ENCODE peak calls at places on chromosomes 7 and 10, in five cellular contexts. One of them, this sample, is unnamed.

GRCh38 chr7:44368455-44368854 is 43.1 kb upstream of the CAMK2B start:
- DNase-seq in GM12878: no peak
- DNase-seq in spleen: no peak
- DNase-seq in suprapubic skin: no peak
- DNase-seq in H1: no peak
- DNase-seq in this sample: no peak

GRCh38 chr7:106418526-106418925 is 133.7 kb upstream of the NAMPT start:
- DNase-seq in suprapubic skin: no peak
- DNase-seq in H1: no peak
- DNase-seq in spleen: no peak
- DNase-seq in GM12878: no peak
- DNase-seq in this sample: no peak

GRCh38 chr10:96287392-96288105 is 16.2 kb upstream of the BLNK start:
- DNase-seq in spleen: no peak
- DNase-seq in suprapubic skin: no peak
- DNase-seq in GM12878: peak
- DNase-seq in H1: no peak
- DNase-seq in this sample: peak

GRCh38 chr7:92297736-92298135 is 52.0 kb downstream of the ANKIB1 start:
- DNase-seq in GM12878: no peak
- DNase-seq in spleen: no peak
- DNase-seq in H1: no peak
- DNase-seq in suprapubic skin: no peak
- DNase-seq in this sample: no peak

GRCh38 chr10:49502358-49502757 is 36.6 kb downstream of the ERCC6 start:
- DNase-seq in GM12878: no peak
- DNase-seq in spleen: no peak
- DNase-seq in suprapubic skin: no peak
- DNase-seq in H1: no peak
- DNase-seq in this sample: no peak

GRCh38 chr10:133306097-133306476 is 2.6 kb downstream of the TUBGCP2 start:
- DNase-seq in spleen: peak
- DNase-seq in GM12878: no peak
- DNase-seq in H1: no peak
- DNase-seq in suprapubic skin: no peak
- DNase-seq in this sample: no peak

GRCh38 chr7:30028749-30029635 is 780 bp downstream of the PLEKHA8 start:
- DNase-seq in H1: no peak
- DNase-seq in GM12878: no peak
- DNase-seq in spleen: no peak
- DNase-seq in suprapubic skin: peak
- DNase-seq in this sample: peak

GRCh38 chr10:73207883-73208282 is 39.2 kb downstream of the DNAJC9 start:
- DNase-seq in suprapubic skin: no peak
- DNase-seq in spleen: no peak
- DNase-seq in GM12878: no peak
- DNase-seq in H1: no peak
- DNase-seq in this sample: no peak

GRCh38 chr7:73850781-73851207 is 8.5 kb upstream of the METTL27 start:
- DNase-seq in H1: no peak
- DNase-seq in spleen: no peak
- DNase-seq in GM12878: no peak
- DNase-seq in suprapubic skin: no peak
- DNase-seq in this sample: no peak

GRCh38 chr10:20622522-20623270 is 274.4 kb downstream of the NEBL start:
- DNase-seq in suprapubic skin: no peak
- DNase-seq in spleen: no peak
- DNase-seq in H1: no peak
- DNase-seq in GM12878: no peak
- DNase-seq in this sample: peak

GRCh38 chr7:17523813-17524741 is 225.6 kb downstream of the AHR start:
- DNase-seq in H1: no peak
- DNase-seq in spleen: no peak
- DNase-seq in GM12878: no peak
- DNase-seq in suprapubic skin: no peak
- DNase-seq in this sample: peak

GRCh38 chr10:61000769-61001730 is 57.1 kb upstream of the RHOBTB1 start:
- DNase-seq in H1: no peak
- DNase-seq in suprapubic skin: no peak
- DNase-seq in spleen: peak
- DNase-seq in GM12878: no peak
- DNase-seq in this sample: peak

GRCh38 chr10:15856328-15857000 is 3.8 kb downstream of the MINDY3 start:
- DNase-seq in H1: no peak
- DNase-seq in GM12878: no peak
- DNase-seq in suprapubic skin: no peak
- DNase-seq in spleen: no peak
- DNase-seq in this sample: no peak

GRCh38 chr7:132654150-132654549 is 77.9 kb upstream of the PLXNA4 start:
- DNase-seq in GM12878: no peak
- DNase-seq in spleen: no peak
- DNase-seq in H1: no peak
- DNase-seq in suprapubic skin: no peak
- DNase-seq in this sample: no peak

GRCh38 chr10:27258838-27259532 is 18.4 kb upstream of the ACBD5 start:
- DNase-seq in H1: no peak
- DNase-seq in GM12878: no peak
- DNase-seq in spleen: peak
- DNase-seq in suprapubic skin: no peak
- DNase-seq in this sample: no peak

GRCh38 chr7:46512901-46513431 is 591.9 kb upstream of the IGFBP3 start:
- DNase-seq in GM12878: no peak
- DNase-seq in H1: no peak
- DNase-seq in suprapubic skin: no peak
- DNase-seq in spleen: no peak
- DNase-seq in this sample: no peak

GRCh38 chr10:44830022-44830421 is 81.1 kb upstream of the TMEM72 start:
- DNase-seq in H1: no peak
- DNase-seq in suprapubic skin: no peak
- DNase-seq in spleen: no peak
- DNase-seq in GM12878: no peak
- DNase-seq in this sample: no peak

GRCh38 chr7:134016942-134017303 is 110.2 kb upstream of the LRGUK start:
- DNase-seq in suprapubic skin: no peak
- DNase-seq in H1: no peak
- DNase-seq in spleen: no peak
- DNase-seq in GM12878: no peak
- DNase-seq in this sample: no peak
- TF ChIP-seq CTCF in suprapubic skin: no peak
- TF ChIP-seq CTCF in H1: no peak
- TF ChIP-seq CTCF in spleen: no peak
- TF ChIP-seq CTCF in GM12878: no peak
- TF ChIP-seq CTCF in this sample: no peak

DNA sequence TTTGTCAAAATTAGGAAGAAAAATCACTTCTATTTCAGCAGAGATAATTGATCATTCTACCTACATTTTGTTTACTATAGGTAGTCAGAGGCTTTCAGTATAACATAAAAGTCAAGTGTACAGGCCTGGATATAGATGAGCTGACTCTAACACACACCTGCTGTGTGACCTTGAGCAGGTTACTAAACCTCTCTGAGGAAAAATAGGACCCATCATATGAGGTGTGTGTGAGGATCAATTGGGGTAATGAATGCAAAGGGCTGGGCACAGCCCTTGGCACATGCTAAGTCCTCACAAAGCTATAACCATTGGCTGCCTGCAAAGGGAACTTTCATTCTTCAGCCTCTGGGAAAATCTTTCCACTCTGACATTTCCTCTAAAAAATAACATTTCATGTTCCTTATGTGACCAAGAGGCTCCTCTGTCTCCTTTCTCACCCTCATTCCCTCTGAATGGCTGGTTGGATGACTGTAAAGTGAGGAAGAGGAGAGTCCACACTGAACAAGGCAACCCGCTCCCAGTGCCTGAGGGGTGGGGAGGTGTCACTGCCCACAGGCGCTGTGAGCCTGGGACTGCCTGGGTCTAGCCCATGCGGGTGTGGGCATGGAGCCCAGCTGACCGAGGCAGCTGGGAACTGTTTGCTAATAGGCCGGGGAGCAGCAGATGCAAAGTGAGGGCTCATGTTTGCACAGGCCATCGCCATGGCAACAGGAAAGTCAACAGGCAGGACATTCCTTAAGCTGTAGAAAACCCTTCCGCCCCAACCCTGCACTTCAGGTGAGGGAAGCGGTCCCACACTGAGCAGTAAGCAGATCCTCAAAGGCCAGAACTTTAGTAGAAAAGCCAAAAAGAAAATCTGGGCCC is 36.8 kb downstream of the MYOF start:
- DNase-seq in GM12878: no peak
- DNase-seq in H1: peak
- DNase-seq in suprapubic skin: peak
- DNase-seq in spleen: no peak
- DNase-seq in this sample: peak
- TF ChIP-seq POLR2A in GM12878: no peak
- TF ChIP-seq POLR2A in H1: peak
- TF ChIP-seq POLR2A in suprapubic skin: peak
- TF ChIP-seq POLR2A in spleen: no peak
- TF ChIP-seq POLR2A in this sample: peak

GRCh38 chr10:79246209-79246581 is 101.1 kb upstream of the PPIF start:
- DNase-seq in spleen: no peak
- DNase-seq in GM12878: no peak
- DNase-seq in suprapubic skin: peak
- DNase-seq in H1: no peak
- DNase-seq in this sample: no peak
- TF ChIP-seq POLR2AphosphoS5 in spleen: no peak
- TF ChIP-seq POLR2AphosphoS5 in GM12878: peak
- TF ChIP-seq POLR2AphosphoS5 in suprapubic skin: peak
- TF ChIP-seq POLR2AphosphoS5 in H1: no peak
- TF ChIP-seq POLR2AphosphoS5 in this sample: peak

DNA sequence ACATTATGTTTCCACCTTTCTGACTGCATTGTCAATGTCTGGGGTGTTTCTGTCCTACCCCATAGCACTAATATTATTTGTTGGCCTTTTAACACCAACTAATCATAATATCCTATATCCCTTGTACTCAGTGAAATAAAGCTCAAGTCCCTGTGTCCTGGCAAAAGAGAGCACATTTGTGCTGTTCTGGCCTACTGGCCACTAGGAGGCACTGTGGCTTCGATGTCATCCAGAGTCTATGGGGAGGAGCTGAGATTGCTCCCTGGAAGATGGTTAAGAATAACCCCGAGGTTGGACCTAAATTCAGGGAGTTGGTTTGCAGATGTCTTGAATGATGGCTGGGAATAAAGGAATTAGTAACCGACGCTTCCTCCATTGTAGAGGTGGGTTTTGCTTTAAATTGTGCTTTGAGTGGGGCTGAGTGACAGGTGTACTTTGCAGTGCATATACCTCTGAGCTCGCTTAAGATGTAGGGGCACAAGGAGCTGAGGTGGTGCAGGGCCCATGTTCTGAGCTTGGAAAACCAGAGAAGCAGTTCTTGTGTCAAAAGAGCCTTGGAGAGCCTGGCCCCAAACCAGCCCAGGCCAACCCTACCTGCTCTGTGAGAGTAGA is 191.2 kb upstream of the PRSS1 start:
- DNase-seq in H1: peak
- DNase-seq in GM12878: no peak
- DNase-seq in suprapubic skin: no peak
- DNase-seq in spleen: no peak
- DNase-seq in this sample: no peak
- TF ChIP-seq CTCF in H1: peak
- TF ChIP-seq CTCF in GM12878: peak
- TF ChIP-seq CTCF in suprapubic skin: peak
- TF ChIP-seq CTCF in spleen: peak
- TF ChIP-seq CTCF in this sample: no peak

DNA sequence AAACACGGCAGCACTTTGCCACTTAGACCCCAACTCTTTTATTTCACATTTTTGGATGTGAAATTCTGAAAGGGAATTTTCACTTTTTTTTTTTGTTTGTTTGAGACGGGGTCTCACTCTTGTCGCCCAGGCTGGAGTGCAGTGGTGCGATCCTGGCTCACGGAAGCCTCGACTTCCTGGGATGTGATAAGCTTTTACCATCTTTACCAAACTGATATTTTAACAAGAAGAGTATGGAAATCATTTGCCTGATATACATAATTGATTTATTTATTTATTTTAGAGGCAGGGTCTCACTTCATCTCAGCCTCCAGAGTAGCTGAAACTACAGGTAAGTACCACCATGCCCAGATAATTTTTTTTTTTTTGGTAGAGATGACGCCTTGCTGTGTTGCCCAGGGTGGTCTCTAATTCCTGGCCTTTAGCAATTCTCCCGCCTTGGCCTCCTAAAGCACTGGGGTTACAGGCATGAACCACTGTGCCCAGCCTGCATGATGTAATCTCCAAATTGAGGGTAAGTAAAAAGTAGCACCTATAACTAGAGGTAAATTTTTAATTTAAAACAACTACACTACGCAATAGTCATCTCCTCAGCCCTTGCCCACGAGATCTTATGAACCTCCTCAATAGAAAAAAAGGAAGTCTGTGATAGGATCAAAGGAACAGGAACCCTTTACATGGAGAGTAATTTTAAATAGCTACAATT is 180.7 kb upstream of the KLF14 start:
- DNase-seq in H1: no peak
- DNase-seq in spleen: no peak
- DNase-seq in suprapubic skin: no peak
- DNase-seq in GM12878: no peak
- DNase-seq in this sample: no peak
- TF ChIP-seq POLR2A in H1: no peak
- TF ChIP-seq POLR2A in spleen: no peak
- TF ChIP-seq POLR2A in suprapubic skin: no peak
- TF ChIP-seq POLR2A in GM12878: no peak
- TF ChIP-seq POLR2A in this sample: no peak

GRCh38 chr7:27124979-27125689 is 5.4 kb downstream of the HOXA4 start:
- DNase-seq in GM12878: no peak
- DNase-seq in spleen: no peak
- DNase-seq in H1: no peak
- DNase-seq in suprapubic skin: no peak
- DNase-seq in this sample: no peak
- TF ChIP-seq POLR2AphosphoS5 in GM12878: no peak
- TF ChIP-seq POLR2AphosphoS5 in spleen: no peak
- TF ChIP-seq POLR2AphosphoS5 in H1: no peak
- TF ChIP-seq POLR2AphosphoS5 in suprapubic skin: no peak
- TF ChIP-seq POLR2AphosphoS5 in this sample: no peak

DNA sequence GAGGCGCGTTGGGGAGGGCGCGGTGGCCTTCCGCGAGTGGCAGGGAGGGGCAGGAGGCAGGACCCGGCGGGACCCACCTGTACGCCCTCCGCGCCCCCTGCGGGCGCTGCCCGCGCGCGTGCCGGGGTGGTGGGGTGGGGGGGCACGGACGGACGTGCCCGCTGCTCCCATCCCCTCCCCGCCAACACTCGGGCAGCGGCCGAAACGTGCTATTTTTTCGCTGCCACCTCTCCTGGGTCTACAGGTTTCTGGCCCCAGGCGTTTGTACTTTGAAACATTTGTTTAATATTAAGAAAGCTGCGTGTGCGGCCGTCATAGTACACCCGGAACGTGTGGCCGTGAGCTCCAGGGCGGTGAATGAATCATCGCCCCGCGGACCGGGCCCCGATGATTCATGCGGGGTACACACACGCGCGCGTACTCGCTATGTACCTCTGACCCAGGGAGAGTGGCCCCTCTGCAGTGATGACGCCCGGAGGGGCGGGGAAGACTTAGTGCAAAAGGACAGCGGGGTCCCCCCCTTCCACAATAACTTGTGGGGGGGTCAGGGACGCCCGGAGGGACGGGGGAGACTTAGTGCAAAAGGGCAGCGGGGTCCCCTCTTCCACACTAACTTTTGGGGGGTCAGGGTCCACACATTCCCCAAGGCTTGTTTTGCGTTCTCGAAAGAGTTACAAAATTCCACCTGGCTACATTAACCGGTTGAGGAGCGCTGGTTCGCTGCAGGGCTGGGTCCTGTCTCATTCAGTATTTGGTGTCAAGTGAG is 56.6 kb upstream of the PCGF5 start:
- DNase-seq in H1: no peak
- DNase-seq in GM12878: no peak
- DNase-seq in suprapubic skin: peak
- DNase-seq in spleen: peak
- DNase-seq in this sample: peak
- TF ChIP-seq CTCF in H1: no peak
- TF ChIP-seq CTCF in GM12878: no peak
- TF ChIP-seq CTCF in suprapubic skin: no peak
- TF ChIP-seq CTCF in spleen: peak
- TF ChIP-seq CTCF in this sample: no peak

GRCh38 chr7:139698879-139699278 is 78.9 kb downstream of the HIPK2 start:
- DNase-seq in H1: no peak
- DNase-seq in GM12878: no peak
- DNase-seq in suprapubic skin: no peak
- DNase-seq in spleen: no peak
- DNase-seq in this sample: no peak
- TF ChIP-seq POLR2A in H1: no peak
- TF ChIP-seq POLR2A in GM12878: no peak
- TF ChIP-seq POLR2A in suprapubic skin: no peak
- TF ChIP-seq POLR2A in spleen: no peak
- TF ChIP-seq POLR2A in this sample: no peak

This sample was measured in prostate gland.